ENCODE peak calls at places on chromosomes 3 and 15, in four cellular contexts. One of them, this sample, is unnamed.

GRCh38 chr3:16113704-16114103 is 60.8 kb upstream of the GALNT15 start:
- DNase-seq in BJ: no peak
- DNase-seq in pancreas: no peak
- DNase-seq in H9: no peak
- DNase-seq in this sample: no peak

GRCh38 chr15:49864251-49864650 is 243.4 kb downstream of the DTWD1 start:
- DNase-seq in H9: no peak
- DNase-seq in pancreas: no peak
- DNase-seq in BJ: no peak
- DNase-seq in this sample: no peak

GRCh38 chr15:60573936-60574335 is 95.0 kb upstream of the ICE2 start:
- DNase-seq in BJ: no peak
- DNase-seq in pancreas: no peak
- DNase-seq in H9: no peak
- DNase-seq in this sample: no peak

GRCh38 chr3:23608650-23609049 is 197.1 kb upstream of the UBE2E1 start:
- DNase-seq in BJ: no peak
- DNase-seq in pancreas: no peak
- DNase-seq in H9: peak
- DNase-seq in this sample: no peak

GRCh38 chr3:45071075-45071474 is 45.0 kb downstream of the CLEC3B start:
- DNase-seq in H9: no peak
- DNase-seq in pancreas: no peak
- DNase-seq in BJ: no peak
- DNase-seq in this sample: no peak

GRCh38 chr3:119652306-119653033 is 7.9 kb downstream of the POPDC2 start:
- DNase-seq in BJ: no peak
- DNase-seq in H9: no peak
- DNase-seq in pancreas: no peak
- DNase-seq in this sample: no peak

GRCh38 chr3:169260296-169260695 is 403.2 kb downstream of the MECOM start:
- DNase-seq in pancreas: no peak
- DNase-seq in H9: no peak
- DNase-seq in BJ: no peak
- DNase-seq in this sample: no peak

GRCh38 chr15:77749236-77749997 is 116.7 kb upstream of the LINGO1 start:
- DNase-seq in pancreas: no peak
- DNase-seq in H9: peak
- DNase-seq in BJ: no peak
- DNase-seq in this sample: no peak

GRCh38 chr3:49417516-49418120 is 4.7 kb downstream of the AMT start:
- DNase-seq in pancreas: peak
- DNase-seq in BJ: no peak
- DNase-seq in H9: no peak
- DNase-seq in this sample: no peak

GRCh38 chr3:22981176-22981575 is 222.0 kb upstream of the UBE2E2 start:
- DNase-seq in BJ: no peak
- DNase-seq in pancreas: no peak
- DNase-seq in H9: no peak
- DNase-seq in this sample: no peak

GRCh38 chr3:106068795-106069194 is 200.0 kb upstream of the CBLB start:
- DNase-seq in pancreas: no peak
- DNase-seq in BJ: no peak
- DNase-seq in H9: no peak
- DNase-seq in this sample: no peak

GRCh38 chr3:149969945-149970715 is 565 bp downstream of the PFN2 start:
- DNase-seq in pancreas: peak
- DNase-seq in H9: peak
- DNase-seq in BJ: no peak
- DNase-seq in this sample: peak

GRCh38 chr15:49860101-49860500 is 239.3 kb downstream of the DTWD1 start:
- DNase-seq in pancreas: no peak
- DNase-seq in BJ: peak
- DNase-seq in H9: no peak
- DNase-seq in this sample: no peak

GRCh38 chr15:92884813-92885461 is 15.2 kb upstream of the CHD2 start:
- DNase-seq in BJ: no peak
- DNase-seq in H9: no peak
- DNase-seq in pancreas: no peak
- DNase-seq in this sample: no peak

GRCh38 chr3:5758699-5759098 is 571.2 kb downstream of the EDEM1 start:
- DNase-seq in BJ: no peak
- DNase-seq in H9: no peak
- DNase-seq in pancreas: no peak
- DNase-seq in this sample: no peak

GRCh38 chr15:71250936-71251468 is 135.7 kb downstream of the THSD4 start:
- DNase-seq in BJ: no peak
- DNase-seq in pancreas: no peak
- DNase-seq in H9: no peak
- DNase-seq in this sample: no peak

GRCh38 chr3:189727898-189728297 is 96.7 kb downstream of the TP63 start:
- DNase-seq in pancreas: no peak
- DNase-seq in H9: no peak
- DNase-seq in BJ: no peak
- DNase-seq in this sample: no peak

GRCh38 chr15:91444656-91445055 is 344.6 kb downstream of the SV2B start:
- DNase-seq in H9: no peak
- DNase-seq in pancreas: no peak
- DNase-seq in BJ: no peak
- DNase-seq in this sample: no peak

GRCh38 chr3:107044587-107045119 is 332.6 kb upstream of the CCDC54 start:
- DNase-seq in pancreas: no peak
- DNase-seq in BJ: no peak
- DNase-seq in H9: no peak
- DNase-seq in this sample: no peak

GRCh38 chr3:107927361-107928083 is 163.3 kb downstream of the CD47 start:
- DNase-seq in pancreas: peak
- DNase-seq in H9: peak
- DNase-seq in BJ: no peak
- DNase-seq in this sample: no peak

GRCh38 chr15:67303490-67304363 is 49.1 kb downstream of the IQCH start:
- DNase-seq in H9: no peak
- DNase-seq in BJ: no peak
- DNase-seq in pancreas: no peak
- DNase-seq in this sample: no peak

GRCh38 chr15:70875001-70875782 is 17.0 kb downstream of the THAP10 start:
- DNase-seq in H9: no peak
- DNase-seq in pancreas: no peak
- DNase-seq in BJ: no peak
- DNase-seq in this sample: no peak

GRCh38 chr15:65494066-65494465 is 23.4 kb downstream of the DPP8 start:
- DNase-seq in pancreas: no peak
- DNase-seq in H9: no peak
- DNase-seq in BJ: no peak
- DNase-seq in this sample: no peak

GRCh38 chr15:78909791-78910228 is 35.0 kb downstream of the CTSH start:
- DNase-seq in pancreas: no peak
- DNase-seq in H9: peak
- DNase-seq in BJ: no peak
- DNase-seq in this sample: no peak

GRCh38 chr3:157204431-157204830 is 44.5 kb upstream of the CCNL1 start:
- DNase-seq in H9: no peak
- DNase-seq in pancreas: no peak
- DNase-seq in BJ: peak
- DNase-seq in this sample: no peak

GRCh38 chr15:36062357-36062756 is 516.4 kb upstream of the DPH6 start:
- DNase-seq in pancreas: no peak
- DNase-seq in BJ: no peak
- DNase-seq in H9: no peak
- DNase-seq in this sample: no peak

GRCh38 chr15:38071211-38071972 is 137.0 kb downstream of the TMCO5A start:
- DNase-seq in pancreas: no peak
- DNase-seq in BJ: no peak
- DNase-seq in H9: no peak
- DNase-seq in this sample: no peak

GRCh38 chr3:72694398-72694797 is 153.8 kb downstream of the SHQ1 start:
- DNase-seq in H9: no peak
- DNase-seq in BJ: no peak
- DNase-seq in pancreas: no peak
- DNase-seq in this sample: no peak

GRCh38 chr3:193982258-193982659 is 153.7 kb upstream of the HES1 start:
- DNase-seq in BJ: no peak
- DNase-seq in pancreas: peak
- DNase-seq in H9: no peak
- DNase-seq in this sample: no peak

GRCh38 chr15:49154359-49154758 is 1.0 kb downstream of the COPS2 start:
- DNase-seq in BJ: no peak
- DNase-seq in H9: no peak
- DNase-seq in pancreas: no peak
- DNase-seq in this sample: no peak

GRCh38 chr3:197006446-197006845 is 23.2 kb downstream of the MELTF start:
- DNase-seq in H9: no peak
- DNase-seq in BJ: no peak
- DNase-seq in pancreas: peak
- DNase-seq in this sample: peak

GRCh38 chr3:193593666-193594025 is 638 bp downstream of the OPA1 start:
- DNase-seq in pancreas: no peak
- DNase-seq in H9: no peak
- DNase-seq in BJ: no peak
- DNase-seq in this sample: no peak

GRCh38 chr3:194401346-194401745 is 2.3 kb upstream of the GP5 start:
- DNase-seq in H9: no peak
- DNase-seq in pancreas: no peak
- DNase-seq in BJ: no peak
- DNase-seq in this sample: no peak

GRCh38 chr15:84696757-84697156 is 19.2 kb downstream of the SEC11A start:
- DNase-seq in pancreas: no peak
- DNase-seq in H9: no peak
- DNase-seq in BJ: no peak
- DNase-seq in this sample: no peak

GRCh38 chr15:74130089-74130848 is at the start of gene ISLR2:
- DNase-seq in BJ: no peak
- DNase-seq in H9: no peak
- DNase-seq in pancreas: no peak
- DNase-seq in this sample: no peak

GRCh38 chr3:142363936-142364467 is 83.8 kb downstream of the XRN1 start:
- DNase-seq in H9: no peak
- DNase-seq in pancreas: no peak
- DNase-seq in BJ: no peak
- DNase-seq in this sample: no peak
- TF ChIP-seq CTCF in H9: no peak
- TF ChIP-seq CTCF in pancreas: no peak
- TF ChIP-seq CTCF in BJ: no peak
- TF ChIP-seq CTCF in this sample: no peak

DNA sequence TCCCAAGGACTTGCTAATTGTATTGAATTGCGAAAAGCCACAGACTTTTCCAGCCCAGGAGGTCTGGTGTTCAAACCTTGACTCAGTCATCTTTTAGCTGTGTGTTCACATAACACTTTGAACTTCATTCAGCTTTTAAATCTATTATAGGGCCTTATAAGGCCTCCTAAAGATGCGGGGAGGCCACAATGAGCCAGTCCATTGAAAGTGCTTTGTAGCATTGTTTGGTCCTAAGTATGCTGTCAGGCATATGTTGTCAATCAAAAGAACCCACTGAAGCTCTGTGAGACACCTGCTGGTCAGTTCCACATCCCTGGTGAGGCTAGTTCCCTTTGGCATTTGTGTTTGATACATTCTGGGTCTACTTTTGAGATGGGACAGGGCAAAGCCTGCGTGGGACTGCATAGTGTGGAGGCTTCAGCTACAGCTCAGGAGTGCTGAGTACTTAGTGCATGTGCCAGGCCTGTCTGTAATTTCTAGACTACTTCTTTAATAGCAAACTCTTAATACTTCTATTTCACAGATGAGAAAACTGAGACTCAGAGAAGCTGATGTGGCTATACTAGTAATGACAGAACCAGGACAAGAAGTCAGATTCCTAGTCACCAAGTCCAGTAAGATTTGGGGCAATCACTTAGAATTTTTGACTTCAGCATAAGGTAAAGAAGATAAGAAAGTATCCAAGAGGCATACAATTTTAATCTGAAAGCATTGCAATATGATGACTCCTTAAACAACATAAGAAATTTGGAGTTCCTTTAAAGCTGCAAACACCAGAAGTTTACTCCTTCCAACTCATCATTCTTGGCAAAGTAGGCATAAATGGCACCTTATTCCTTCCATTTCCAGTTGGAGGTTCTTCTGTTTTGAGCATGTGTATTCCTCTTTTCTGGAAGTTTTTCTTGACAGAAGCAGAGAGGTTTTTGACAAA is 213.0 kb downstream of the PDCD6IP start:
- DNase-seq in H9: peak
- DNase-seq in pancreas: no peak
- DNase-seq in BJ: no peak
- DNase-seq in this sample: no peak
- TF ChIP-seq CTCF in H9: peak
- TF ChIP-seq CTCF in pancreas: no peak
- TF ChIP-seq CTCF in BJ: no peak
- TF ChIP-seq CTCF in this sample: no peak

DNA sequence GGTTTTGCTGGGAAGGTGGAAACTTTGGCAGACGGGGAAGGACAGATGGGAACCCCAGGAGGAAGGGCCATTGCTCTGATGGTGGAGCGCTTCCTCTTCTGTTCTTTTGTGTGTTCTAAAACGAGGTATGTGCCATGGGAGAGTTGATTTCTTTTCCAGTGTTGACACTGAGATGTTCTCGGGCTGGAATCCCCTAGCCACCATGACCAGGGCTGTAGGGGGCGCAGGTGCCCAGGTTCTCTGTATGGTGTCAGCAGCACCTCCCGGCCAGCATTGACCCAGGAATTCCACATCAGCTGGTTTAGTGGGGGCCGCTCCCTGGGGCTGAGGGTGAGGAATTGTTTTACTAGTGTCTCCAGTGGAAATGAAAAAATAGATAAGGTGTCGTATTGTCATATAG is 34.3 kb upstream of the ACAD9 start:
- DNase-seq in BJ: no peak
- DNase-seq in H9: peak
- DNase-seq in pancreas: no peak
- DNase-seq in this sample: no peak
- TF ChIP-seq CTCF in BJ: peak
- TF ChIP-seq CTCF in H9: peak
- TF ChIP-seq CTCF in pancreas: no peak
- TF ChIP-seq CTCF in this sample: no peak

DNA sequence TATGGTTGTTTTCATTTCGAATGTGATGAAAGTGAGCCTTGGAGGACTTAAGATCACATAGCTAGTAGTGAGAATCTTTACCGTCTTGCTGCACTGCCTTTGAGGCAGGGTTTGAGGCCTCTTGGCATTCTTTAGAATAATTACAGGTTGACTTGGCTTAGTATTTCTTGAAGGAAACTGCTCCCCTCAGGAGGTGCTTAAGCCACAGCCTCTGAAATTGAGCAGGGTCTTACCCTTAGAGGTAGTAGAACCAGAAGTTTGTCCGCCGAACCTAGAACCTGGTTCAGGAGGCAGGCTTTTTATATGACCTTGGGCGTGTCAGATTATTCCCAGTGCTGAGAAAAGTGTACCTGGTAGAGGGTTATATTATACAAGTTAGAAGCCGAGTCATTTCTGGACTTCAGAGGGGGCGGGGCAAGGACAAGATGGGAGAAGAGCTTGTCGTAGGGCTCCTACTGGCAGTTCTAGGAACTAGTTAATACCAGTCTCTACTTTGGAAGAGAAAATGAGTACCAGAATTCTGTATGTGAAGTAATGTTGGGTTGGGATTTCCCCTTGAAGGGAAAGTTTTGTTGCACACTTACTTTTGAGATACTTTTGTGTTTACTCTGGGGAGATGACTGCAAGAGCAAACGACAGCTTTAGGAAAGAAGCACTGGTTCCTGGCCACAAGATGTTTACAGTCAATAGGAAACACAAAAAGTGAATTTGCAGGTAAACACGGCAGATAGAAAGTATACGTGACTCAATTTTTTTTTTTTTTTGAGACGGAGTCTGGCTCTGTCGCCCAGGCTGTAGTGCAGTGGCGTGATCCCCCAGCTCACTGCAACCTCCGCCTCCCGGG is 1.3 kb downstream of the TFG start:
- DNase-seq in H9: peak
- DNase-seq in BJ: no peak
- DNase-seq in pancreas: no peak
- DNase-seq in this sample: peak
- TF ChIP-seq CTCF in H9: peak
- TF ChIP-seq CTCF in BJ: peak
- TF ChIP-seq CTCF in pancreas: no peak
- TF ChIP-seq CTCF in this sample: peak